ENCODE peak calls at places on chromosomes 11 and 22, in seven cellular contexts. T is BJ, O is stomach, N is left ventricle myocardium superior, H is MV-4-11, Y is ACHN, L is GM12865. P is an unnamed sample.

GRCh38 chr11:79482800-79483199 is 42.0 kb upstream of the TENM4 start:
- DNase-seq in O (no peak), Y (no peak), H (peak; percentile 87), T (no peak), N (no peak), L (peak; percentile 75), P (no peak)

GRCh38 chr11:1120532-1121342 is 37.0 kb upstream of the MUC5AC start:
- DNase-seq in H (no peak), N (peak; percentile 20), T (no peak), O (peak; percentile 24), L (no peak), Y (no peak), P (peak; percentile 68)

GRCh38 chr22:49358041-49358440 is 469.6 kb downstream of the BRD1 start:
- DNase-seq in N (no peak), L (no peak), T (no peak), H (no peak), O (peak; percentile 19), Y (no peak), P (no peak)

GRCh38 chr22:35525687-35526332 is 14.8 kb upstream of the RASD2 start:
- DNase-seq in H (no peak), T (no peak), L (no peak), Y (no peak), N (no peak), O (no peak), P (no peak)

GRCh38 chr11:8440649-8441048 is 153.4 kb downstream of the STK33 start:
- DNase-seq in Y (no peak), H (no peak), N (no peak), L (no peak), T (no peak), O (no peak), P (no peak)

GRCh38 chr11:528166-528814 is 7.1 kb downstream of the HRAS start:
- DNase-seq in O (no peak), T (no peak), L (no peak), H (no peak), N (peak; percentile 24), Y (no peak), P (no peak)

GRCh38 chr11:120611576-120611975 is 100.0 kb downstream of the GRIK4 start:
- DNase-seq in H (no peak), T (no peak), L (no peak), N (no peak), Y (no peak), O (no peak), P (no peak)

GRCh38 chr11:5929571-5929970 is 12.5 kb upstream of the OR56A3 start:
- DNase-seq in H (no peak), N (no peak), L (no peak), Y (no peak), T (no peak), O (no peak), P (no peak)

P was measured in cardiac septum.